ENCODE peak calls at places on chromosomes 12 and 14, in four cellular contexts. Q, U, H and F are unnamed samples.

GRCh38 chr12:68406134-68406576 is 74.0 kb upstream of the MDM1 start:
- DNase-seq in Q (peak; percentile 93), U (peak; percentile 99), H (peak; percentile 84), F (peak; percentile 94)

GRCh38 chr12:84636801-84637285 is 275.8 kb downstream of the SLC6A15 start:
- DNase-seq in Q (no peak), U (peak; percentile 42), H (peak; percentile 73), F (peak; percentile 71)

GRCh38 chr14:92573761-92574498 is 60.3 kb downstream of the RIN3 start:
- DNase-seq in Q (no peak), U (no peak), H (no peak), F (no peak)

GRCh38 chr12:111170559-111170958 is 198.3 kb downstream of the PHETA1 start:
- DNase-seq in Q (no peak), U (no peak), H (no peak), F (no peak)

GRCh38 chr14:68819260-68819691 is 26.4 kb upstream of the ZFP36L1 start:
- DNase-seq in Q (no peak), U (peak; percentile 53), H (peak; percentile 91), F (peak; percentile 18)

GRCh38 chr14:69610859-69611263 is 535 bp upstream of the SUSD6 start:
- DNase-seq in Q (no peak), U (peak; percentile 53), H (no peak), F (no peak)

GRCh38 chr12:66290716-66291200 is 11.5 kb upstream of the HELB start:
- DNase-seq in Q (no peak), U (no peak), H (no peak), F (no peak)

GRCh38 chr12:79710707-79711483 is 20.1 kb upstream of the PAWR start:
- DNase-seq in Q (no peak), U (no peak), H (no peak), F (no peak)

GRCh38 chr12:95158919-95159318 is 58.3 kb downstream of the FGD6 start:
- DNase-seq in Q (no peak), U (no peak), H (no peak), F (no peak)

GRCh38 chr14:22560638-22561365 is 28.2 kb downstream of the DAD1 start:
- DNase-seq in Q (no peak), U (no peak), H (no peak), F (no peak)

GRCh38 chr12:109962388-109962787 is 33.8 kb downstream of the GIT2 start:
- DNase-seq in Q (no peak), U (no peak), H (no peak), F (peak; percentile 55)

GRCh38 chr12:132392389-132393244 is 63.2 kb upstream of the GALNT9 start:
- DNase-seq in Q (no peak), U (no peak), H (no peak), F (no peak)

GRCh38 chr12:54017027-54017788 is 8.4 kb downstream of the HOXC8 start:
- DNase-seq in Q (no peak), U (no peak), H (no peak), F (peak; percentile 44)

GRCh38 chr14:92951261-92951660 is 28.3 kb downstream of the CHGA start:
- DNase-seq in Q (no peak), U (no peak), H (no peak), F (no peak)

GRCh38 chr14:54746019-54746418 is 156.6 kb downstream of the GCH1 start:
- DNase-seq in Q (no peak), U (no peak), H (no peak), F (no peak)

GRCh38 chr14:88490168-88490567 is 64.6 kb downstream of the PTPN21 start:
- DNase-seq in Q (no peak), U (no peak), H (no peak), F (no peak)
- TF ChIP-seq CTCF in Q (no peak), U (no peak), H (no peak), F (no peak)

GRCh38 chr14:105092124-105092911 is 27.1 kb upstream of the GPR132 start:
- DNase-seq in Q (peak; percentile 28), U (no peak), H (no peak), F (no peak)
- H3K4me3 ChIP-seq in Q (peak overlapping the region; percentile 82), U (peak overlapping the region; percentile 68), H (peak overlapping the region; percentile 15), F (peak overlapping the region; percentile 88)

DNA sequence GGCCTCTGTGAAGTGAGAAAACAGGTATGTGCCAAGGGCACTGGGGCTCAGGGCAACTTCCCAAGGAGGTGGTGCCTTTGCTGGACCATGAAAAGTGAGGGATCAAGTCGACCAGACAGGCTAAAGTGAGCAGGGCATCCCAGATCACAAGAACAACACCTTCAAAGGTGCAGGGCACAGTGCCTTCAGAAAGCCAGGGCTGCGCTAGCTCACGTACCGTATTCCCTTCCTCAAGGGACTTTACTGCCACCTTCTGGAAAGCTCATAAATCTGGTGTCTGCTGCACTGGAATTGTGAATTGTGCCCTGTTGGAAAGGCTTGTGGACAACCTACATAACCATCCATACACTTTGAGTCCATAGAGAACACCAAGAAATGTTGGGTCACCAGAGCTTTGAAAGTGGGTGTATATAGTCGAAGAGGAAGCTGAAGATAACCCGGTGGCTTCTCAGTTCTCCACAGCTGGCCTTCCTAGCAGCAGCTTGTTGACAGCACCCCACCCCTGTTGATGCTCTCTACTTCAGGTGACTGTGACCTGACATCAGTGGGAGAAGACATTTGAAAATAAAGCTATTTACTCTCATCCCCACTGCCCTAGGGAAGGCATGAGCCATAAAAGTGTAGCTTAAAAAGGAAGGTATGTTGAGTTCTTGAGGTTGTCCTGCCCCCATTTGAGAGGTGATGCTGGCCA is 24.5 kb downstream of the FIGNL2 start:
- DNase-seq in Q (no peak), U (peak; percentile 81), H (peak; percentile 57), F (peak; percentile 52)
- TF ChIP-seq CTCF in Q (peak; percentile 48), U (peak; percentile 68), H (peak; percentile 47), F (peak; percentile 43)

GRCh38 chr12:57630891-57631433 is 2.0 kb downstream of the B4GALNT1 start:
- DNase-seq in Q (no peak), U (no peak), H (no peak), F (no peak)
- H3K4me3 ChIP-seq in Q (no peak overlapping the region), U (no peak overlapping the region), H (no peak overlapping the region), F (no peak overlapping the region)

DNA sequence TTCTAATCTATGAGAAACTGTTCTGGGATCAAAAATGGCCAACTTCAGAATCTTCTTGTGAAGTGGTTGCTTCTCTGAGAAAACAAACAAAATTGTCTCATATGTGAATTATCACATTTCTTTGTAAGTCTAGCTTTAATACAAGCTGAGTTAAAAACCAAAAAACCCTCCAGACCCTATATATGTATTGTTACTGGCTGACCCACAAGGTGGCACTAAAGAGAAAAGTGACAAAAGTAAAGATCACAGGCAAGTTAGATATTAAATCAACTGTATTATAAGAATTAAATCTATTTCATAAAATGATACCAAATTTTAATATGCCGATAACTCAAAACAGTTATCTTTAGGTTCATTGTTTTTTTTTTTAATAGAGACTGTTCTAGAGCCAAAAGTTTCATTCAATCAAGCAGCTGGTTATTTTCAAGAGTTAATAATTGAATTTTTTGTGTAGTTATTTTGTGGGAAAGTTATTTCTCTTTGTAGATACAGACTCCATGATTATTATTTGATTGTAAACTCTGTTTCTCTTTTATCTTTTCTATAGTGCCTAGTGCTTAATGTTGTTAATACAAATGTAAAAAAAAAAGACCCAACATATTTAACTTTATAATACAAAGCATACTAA is 7.5 kb upstream of the TRHDE start:
- DNase-seq in Q (no peak), U (peak; percentile 33), H (no peak), F (no peak)
- TF ChIP-seq CTCF in Q (no peak), U (peak; percentile 59), H (peak; percentile 16), F (peak; percentile 42)

GRCh38 chr12:97005612-97006011 is 98.6 kb downstream of the NEDD1 start:
- DNase-seq in Q (no peak), U (no peak), H (no peak), F (no peak)
- H3K4me3 ChIP-seq in Q (no peak overlapping the region), U (no peak overlapping the region), H (no peak overlapping the region), F (no peak overlapping the region)